ENCODE peak calls at places on chromosome 1, in seven cellular contexts. O, F, T, M, C, S and Z are unnamed samples.

GRCh38 chr1:16981269-16981849 is 939 bp upstream of the MFAP2 start:
- DNase-seq in O (no peak), F (no peak), T (no peak), M (no peak), C (no peak), S (no peak), Z (no peak)

GRCh38 chr1:171152533-171152932 is 32.6 kb upstream of the FMO2 start:
- DNase-seq in O (no peak), F (no peak), T (no peak), M (no peak), C (no peak), S (no peak), Z (no peak)

GRCh38 chr1:59071289-59071688 is 225.6 kb upstream of the FGGY start:
- DNase-seq in O (no peak), F (no peak), T (no peak), M (no peak), C (peak; percentile 85), S (no peak), Z (no peak)

GRCh38 chr1:201771466-201771865 is 57.5 kb upstream of the IPO9 start:
- DNase-seq in O (no peak), F (no peak), T (no peak), M (no peak), C (no peak), S (no peak), Z (no peak)

GRCh38 chr1:44113095-44113609 is 5.5 kb upstream of the KLF17 start:
- DNase-seq in O (no peak), F (no peak), T (no peak), M (no peak), C (no peak), S (no peak), Z (no peak)

GRCh38 chr1:23865543-23865930 is 2.6 kb downstream of the FUCA1 start:
- DNase-seq in O (no peak), F (no peak), T (no peak), M (no peak), C (no peak), S (peak; percentile 73), Z (peak; percentile 81)

GRCh38 chr1:170791941-170792340 is 128.0 kb downstream of the PRRX1 start:
- DNase-seq in O (no peak), F (no peak), T (no peak), M (no peak), C (no peak), S (no peak), Z (no peak)

GRCh38 chr1:207827488-207827830 is 75.6 kb downstream of the CD46 start:
- DNase-seq in O (no peak), F (no peak), T (no peak), M (no peak), C (no peak), S (no peak), Z (no peak)

GRCh38 chr1:152501704-152502103 is 8.9 kb upstream of the LCE5A start:
- DNase-seq in O (no peak), F (no peak), T (no peak), M (no peak), C (peak; percentile 22), S (no peak), Z (no peak)

GRCh38 chr1:50603274-50604271 is 180.3 kb upstream of the DMRTA2 start:
- DNase-seq in O (no peak), F (no peak), T (no peak), M (no peak), C (no peak), S (peak; percentile 40), Z (no peak)

GRCh38 chr1:57424231-57425027 is 569 bp upstream of the DAB1 start:
- DNase-seq in O (peak; percentile 84), F (peak; percentile 87), T (peak; percentile 75), M (peak; percentile 2), C (peak; percentile 9), S (no peak), Z (no peak)

GRCh38 chr1:159996653-159997052 is 35.1 kb downstream of the PIGM start:
- DNase-seq in O (no peak), F (peak; percentile 22), T (no peak), M (no peak), C (no peak), S (no peak), Z (no peak)

GRCh38 chr1:159067699-159068621 is 8.6 kb downstream of the AIM2 start:
- DNase-seq in O (no peak), F (no peak), T (no peak), M (peak; percentile 5), C (no peak), S (no peak), Z (peak; percentile 86)

GRCh38 chr1:152111515-152111968 is 3.7 kb downstream of the TCHH start:
- DNase-seq in O (peak; percentile 63), F (peak; percentile 70), T (no peak), M (no peak), C (no peak), S (no peak), Z (no peak)

GRCh38 chr1:113147073-113147625 is 74.2 kb downstream of the LRIG2 start:
- DNase-seq in O (no peak), F (no peak), T (peak; percentile 75), M (no peak), C (no peak), S (no peak), Z (no peak)

GRCh38 chr1:179816196-179816960 is 61.2 kb downstream of the TOR1AIP2 start:
- DNase-seq in O (no peak), F (no peak), T (peak; percentile 31), M (no peak), C (no peak), S (no peak), Z (no peak)

GRCh38 chr1:219374636-219375035 is 201.0 kb downstream of the LYPLAL1 start:
- DNase-seq in O (peak; percentile 20), F (no peak), T (no peak), M (no peak), C (no peak), S (no peak), Z (no peak)

GRCh38 chr1:96998466-96998865 is 276.9 kb downstream of the PTBP2 start:
- DNase-seq in O (no peak), F (no peak), T (no peak), M (no peak), C (no peak), S (no peak), Z (no peak)

GRCh38 chr1:25780318-25781129 is 19.5 kb upstream of the SELENON start:
- DNase-seq in O (peak; percentile 81), F (no peak), T (no peak), M (peak; percentile 58), C (peak; percentile 34), S (no peak), Z (no peak)

GRCh38 chr1:54407957-54408700 is 1.9 kb upstream of the SSBP3 start:
- DNase-seq in O (peak; percentile 39), F (no peak), T (no peak), M (peak; percentile 89), C (no peak), S (peak; percentile 61), Z (no peak)

GRCh38 chr1:7108251-7108650 is 323.0 kb downstream of the CAMTA1 start:
- DNase-seq in O (no peak), F (no peak), T (no peak), M (no peak), C (no peak), S (no peak), Z (no peak)

GRCh38 chr1:33818071-33818470 is 45.8 kb upstream of the HMGB4 start:
- DNase-seq in O (no peak), F (no peak), T (no peak), M (no peak), C (no peak), S (no peak), Z (no peak)

GRCh38 chr1:118785246-118785645 is 202.9 kb downstream of the TBX15 start:
- DNase-seq in O (no peak), F (no peak), T (no peak), M (no peak), C (no peak), S (no peak), Z (no peak)
- TF ChIP-seq YY1 in O (no peak), F (no peak), T (no peak), M (no peak), C (no peak), S (no peak), Z (no peak)

GRCh38 chr1:20600156-20600555 is 11.3 kb downstream of the CDA start:
- DNase-seq in O (no peak), F (no peak), T (no peak), M (no peak), C (no peak), S (no peak), Z (no peak)

GRCh38 chr1:20602851-20603450 is 14.1 kb downstream of the CDA start:
- DNase-seq in O (no peak), F (no peak), T (no peak), M (no peak), C (no peak), S (no peak), Z (no peak)

GRCh38 chr1:20601123-20601825 is 12.4 kb downstream of the CDA start:
- DNase-seq in O (no peak), F (no peak), T (no peak), M (peak; percentile 46), C (no peak), S (no peak), Z (no peak)

GRCh38 chr1:20603473-20604464 is 14.9 kb downstream of the CDA start:
- DNase-seq in O (no peak), F (no peak), T (no peak), M (no peak), C (peak; percentile 40), S (no peak), Z (no peak)

DNA sequence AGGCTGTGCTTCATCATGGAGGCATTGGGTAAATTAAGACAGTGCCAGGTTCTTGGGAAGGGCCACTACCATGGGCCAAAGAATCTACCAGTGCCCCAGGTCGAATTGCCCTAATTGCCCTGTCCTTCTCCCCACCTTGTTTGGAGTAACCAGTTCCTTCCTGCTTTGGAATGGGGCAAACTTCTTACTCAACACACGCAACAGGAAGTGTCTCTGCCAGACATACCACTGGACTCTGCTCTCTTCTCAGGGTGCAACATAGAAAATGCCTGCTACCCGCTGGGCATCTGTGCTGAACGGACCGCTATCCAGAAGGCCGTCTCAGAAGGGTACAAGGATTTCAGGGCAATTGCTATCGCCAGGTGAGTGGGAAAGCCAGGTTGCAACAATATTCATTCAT is 15.8 kb downstream of the CDA start:
- DNase-seq in O (no peak), F (no peak), T (no peak), M (no peak), C (no peak), S (no peak), Z (no peak)
- TF ChIP-seq YY1 in O (no peak), F (no peak), T (no peak), M (no peak), C (no peak), S (no peak), Z (no peak)

GRCh38 chr1:184222561-184223157 is 164.2 kb upstream of the C1orf21 start:
- DNase-seq in O (peak; percentile 30), F (peak; percentile 83), T (peak; percentile 43), M (peak; percentile 64), C (peak; percentile 25), S (peak; percentile 29), Z (peak; percentile 11)
- TF ChIP-seq YY1 in O (no peak), F (no peak), T (no peak), M (no peak), C (no peak), S (no peak), Z (peak; percentile 50)

DNA sequence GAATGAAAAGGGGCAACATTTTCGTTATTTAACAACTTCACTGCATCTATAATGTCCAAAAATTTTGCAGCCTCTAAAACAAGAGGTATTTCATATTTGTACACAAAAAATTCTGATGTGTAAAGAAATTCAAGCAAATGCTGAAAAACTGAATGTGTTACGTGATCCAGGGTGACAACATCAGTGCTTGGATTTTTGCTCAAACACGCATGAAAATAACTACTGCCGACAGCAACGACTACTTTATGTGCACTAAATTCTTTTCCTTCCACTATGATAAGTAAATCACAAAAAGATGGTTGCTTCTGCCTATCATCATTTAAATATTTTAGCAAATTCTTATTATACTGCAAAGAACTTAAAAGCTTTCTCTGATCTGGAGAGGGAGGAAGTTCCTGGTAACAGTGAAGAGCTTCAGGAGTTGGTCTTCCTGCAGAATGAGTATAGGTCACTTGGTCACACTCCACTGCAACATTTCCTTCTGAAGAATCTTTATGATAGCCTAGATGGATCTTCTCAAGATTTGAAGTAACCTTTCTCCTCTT is 53.5 kb upstream of the ASPM start:
- DNase-seq in O (no peak), F (no peak), T (no peak), M (peak; percentile 48), C (no peak), S (no peak), Z (no peak)
- TF ChIP-seq YY1 in O (no peak), F (no peak), T (no peak), M (no peak), C (no peak), S (no peak), Z (no peak)